ENCODE peak calls at places on chromosomes 5 and 9, in four cellular contexts. One of them, this sample, is unnamed. For H3K4me1, the result is how much of the 10 kb centered on the place peaks cover.

GRCh38 chr5:99035942-99036341 is 107.1 kb upstream of the CHD1 start:
- DNase-seq in tibial artery: no peak
- DNase-seq in A549: no peak
- DNase-seq in kidney: no peak
- DNase-seq in this sample: no peak

GRCh38 chr5:112957970-112958773 is 18.4 kb upstream of the DCP2 start:
- DNase-seq in A549: peak
- DNase-seq in tibial artery: peak
- DNase-seq in kidney: peak
- DNase-seq in this sample: peak

GRCh38 chr9:2014148-2014547 is 999 bp upstream of the SMARCA2 start:
- DNase-seq in A549: no peak
- DNase-seq in tibial artery: no peak
- DNase-seq in kidney: no peak
- DNase-seq in this sample: no peak

GRCh38 chr5:103037673-103038455 is 82.1 kb downstream of the GIN1 start:
- DNase-seq in kidney: no peak
- DNase-seq in tibial artery: no peak
- DNase-seq in A549: no peak
- DNase-seq in this sample: no peak

GRCh38 chr5:71475788-71476384 is 20.4 kb downstream of the BDP1 start:
- DNase-seq in A549: peak
- DNase-seq in kidney: no peak
- DNase-seq in tibial artery: no peak
- DNase-seq in this sample: no peak

GRCh38 chr5:154712518-154713437 is 42.4 kb upstream of the LARP1 start:
- DNase-seq in kidney: peak
- DNase-seq in tibial artery: no peak
- DNase-seq in A549: no peak
- DNase-seq in this sample: no peak

GRCh38 chr9:38339087-38339486 is 53.4 kb upstream of the ALDH1B1 start:
- DNase-seq in tibial artery: no peak
- DNase-seq in kidney: no peak
- DNase-seq in A549: no peak
- DNase-seq in this sample: no peak

GRCh38 chr5:174363934-174364333 is 318.4 kb downstream of the NSG2 start:
- DNase-seq in tibial artery: no peak
- DNase-seq in A549: no peak
- DNase-seq in kidney: no peak
- DNase-seq in this sample: no peak

DNA sequence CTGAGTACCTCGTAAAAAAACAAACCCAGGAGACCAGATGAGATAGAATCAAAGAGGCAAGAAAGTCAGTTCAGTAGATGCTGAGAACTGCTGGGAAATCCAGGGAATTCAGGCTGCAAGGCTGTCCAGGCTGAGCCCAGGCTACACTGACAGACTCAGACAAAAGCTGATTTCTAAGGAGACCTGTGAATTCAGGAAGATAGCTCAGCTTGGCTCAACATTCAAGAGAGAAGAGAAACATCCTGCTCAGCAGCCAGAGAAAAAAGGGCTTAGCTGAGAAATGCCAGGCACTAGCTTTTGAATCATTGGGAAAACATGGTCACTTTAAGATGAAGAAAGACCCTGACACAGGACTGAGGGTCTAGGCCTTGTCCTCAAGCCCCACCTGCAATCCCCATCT is 118.2 kb upstream of the SLC44A1 start:
- DNase-seq in kidney: no peak
- DNase-seq in A549: no peak
- DNase-seq in tibial artery: no peak
- DNase-seq in this sample: no peak
- H3K27ac ChIP-seq in kidney: no peak
- H3K27ac ChIP-seq in A549: peak
- H3K27ac ChIP-seq in tibial artery: no peak
- H3K27ac ChIP-seq in this sample: no peak

DNA sequence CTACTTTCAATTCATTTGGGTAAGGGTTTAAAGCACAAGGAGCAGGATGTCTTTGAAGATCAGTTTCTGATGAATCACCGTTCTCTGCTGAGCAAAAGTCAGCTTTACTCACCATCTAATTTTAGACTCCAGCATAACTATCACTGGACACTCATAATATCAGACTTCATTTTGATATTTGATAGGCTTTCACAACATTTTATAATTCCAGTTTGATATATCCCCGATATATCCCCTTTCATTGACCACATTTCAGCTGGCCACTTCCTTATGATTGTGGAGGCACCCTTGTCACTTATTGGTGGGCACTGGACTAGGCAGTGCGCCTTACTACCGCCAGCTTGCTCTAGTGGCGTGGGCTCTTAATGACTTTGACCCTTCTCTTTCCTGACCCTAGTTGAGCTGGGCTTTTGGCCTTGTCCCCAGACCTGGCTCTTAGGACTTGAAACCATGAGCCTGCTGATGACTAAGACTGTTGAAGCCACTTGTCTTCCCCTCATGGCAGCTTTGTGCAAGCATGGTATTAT is 46.8 kb downstream of the CYSTM1 start:
- DNase-seq in A549: peak
- DNase-seq in kidney: no peak
- DNase-seq in tibial artery: no peak
- DNase-seq in this sample: no peak
- H3K4me1 ChIP-seq in A549: under half
- H3K4me1 ChIP-seq in kidney: half or more
- H3K4me1 ChIP-seq in tibial artery: under half
- H3K4me1 ChIP-seq in this sample: under half

DNA sequence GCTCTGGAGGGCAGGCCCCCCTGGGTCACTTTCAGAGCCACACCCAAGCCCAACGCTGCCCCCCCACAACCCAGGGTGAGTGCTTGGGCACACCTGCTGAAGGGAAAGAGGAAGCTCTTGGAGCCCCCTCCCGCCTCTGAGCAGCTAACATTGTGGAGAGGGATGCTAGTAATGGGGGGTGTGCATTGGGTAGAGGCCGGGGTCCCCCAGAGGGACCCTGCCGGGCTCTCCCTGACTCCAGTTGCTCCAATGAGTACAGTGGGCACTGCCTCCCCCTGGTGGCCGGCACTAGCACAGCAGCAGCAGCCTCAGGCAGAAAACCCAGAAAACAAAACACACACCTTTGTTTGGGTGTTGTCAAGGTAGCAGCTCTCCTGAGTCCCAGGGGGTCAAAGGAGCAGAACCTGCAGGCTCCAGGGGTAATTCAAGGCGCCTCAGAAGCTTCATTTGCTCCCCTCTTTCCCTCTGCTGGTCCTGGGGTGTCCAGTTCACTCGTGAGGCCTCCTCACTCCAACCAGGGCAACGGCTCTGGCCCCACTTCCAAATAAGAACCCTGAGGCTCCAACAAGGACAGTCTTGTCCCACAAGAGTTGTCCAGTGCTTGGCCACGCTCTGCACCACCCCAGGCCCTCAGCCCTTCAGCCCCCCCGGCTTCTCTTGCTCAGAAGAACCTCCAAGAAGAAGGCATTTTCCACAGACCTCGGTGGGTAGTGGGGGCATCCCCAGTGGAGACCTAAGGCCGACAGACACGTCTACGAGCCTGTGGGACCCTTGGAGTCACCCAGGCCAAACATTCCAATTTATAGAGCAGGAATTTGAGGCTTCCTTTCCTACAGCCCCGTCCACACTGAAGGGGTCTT is 16.1 kb downstream of the GBGT1 start:
- DNase-seq in kidney: peak
- DNase-seq in A549: peak
- DNase-seq in tibial artery: peak
- DNase-seq in this sample: peak
- H3K4me3 ChIP-seq in kidney: peak
- H3K4me3 ChIP-seq in A549: peak
- H3K4me3 ChIP-seq in tibial artery: peak
- H3K4me3 ChIP-seq in this sample: no peak

GRCh38 chr9:108048406-108049025 is 558.9 kb upstream of the KLF4 start:
- DNase-seq in kidney: no peak
- DNase-seq in tibial artery: no peak
- DNase-seq in A549: no peak
- DNase-seq in this sample: no peak
- H3K27ac ChIP-seq in kidney: no peak
- H3K27ac ChIP-seq in tibial artery: no peak
- H3K27ac ChIP-seq in A549: peak
- H3K27ac ChIP-seq in this sample: no peak

DNA sequence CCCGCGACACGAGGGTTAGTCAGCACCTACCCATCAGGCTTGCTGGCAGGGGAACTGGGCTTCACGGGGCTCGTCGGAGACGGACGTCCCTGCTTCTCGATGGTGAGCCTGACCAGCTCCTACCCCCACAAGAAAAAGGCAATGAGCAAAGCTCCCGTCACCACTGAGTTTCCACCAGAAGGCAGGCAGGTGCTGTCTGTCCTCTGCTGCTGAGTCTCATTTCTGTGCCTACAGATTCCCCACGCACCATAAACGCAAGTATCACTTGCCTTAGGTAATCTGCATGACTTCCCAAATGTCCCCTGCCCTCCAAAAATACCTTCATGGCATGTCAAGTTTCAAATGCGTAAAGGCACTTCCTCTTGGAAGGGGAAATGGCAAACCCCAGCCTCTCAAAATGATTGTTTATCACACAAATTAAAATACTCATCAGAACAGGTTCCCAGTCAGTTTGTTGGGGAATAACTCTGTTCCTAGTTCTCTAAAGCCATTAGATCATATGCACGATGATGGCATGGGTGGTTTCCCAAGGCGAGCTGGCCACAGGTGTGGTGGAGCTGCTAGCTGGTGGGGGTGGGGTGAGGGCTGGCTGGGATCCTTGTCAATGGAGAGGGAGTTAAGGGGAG is 85.0 kb downstream of the PRRT1B start:
- DNase-seq in A549: no peak
- DNase-seq in kidney: no peak
- DNase-seq in tibial artery: no peak
- DNase-seq in this sample: no peak
- H3K4me1 ChIP-seq in A549: under half
- H3K4me1 ChIP-seq in kidney: under half
- H3K4me1 ChIP-seq in tibial artery: under half
- H3K4me1 ChIP-seq in this sample: under half

GRCh38 chr5:161002571-161003074 is 150.6 kb upstream of the ATP10B start:
- DNase-seq in tibial artery: no peak
- DNase-seq in kidney: no peak
- DNase-seq in A549: no peak
- DNase-seq in this sample: no peak
- H3K4me3 ChIP-seq in tibial artery: no peak
- H3K4me3 ChIP-seq in kidney: no peak
- H3K4me3 ChIP-seq in A549: no peak
- H3K4me3 ChIP-seq in this sample: no peak

This sample was measured in aorta.